ENCODE peak calls at places on chromosomes 6 and 20, in four cellular contexts. L, F, Q and S are unnamed samples.

GRCh38 chr6:132399376-132400074 is 1.8 kb downstream of the MOXD1 start:
- DNase-seq in L (no peak), F (no peak), Q (no peak), S (peak)

GRCh38 chr6:27119329-27119728 is 128.2 kb upstream of the PRSS16 start:
- DNase-seq in L (no peak), F (no peak), Q (no peak), S (no peak)

GRCh38 chr6:110518281-110518623 is 41.8 kb upstream of the SLC22A16 start:
- DNase-seq in L (peak), F (no peak), Q (no peak), S (peak)

GRCh38 chr6:143236151-143236788 is 175.6 kb downstream of the AIG1 start:
- DNase-seq in L (no peak), F (peak), Q (no peak), S (no peak)

GRCh38 chr6:29462022-29462421 is 5.1 kb downstream of the OR2H1 start:
- DNase-seq in L (no peak), F (no peak), Q (no peak), S (no peak)

GRCh38 chr6:169250660-169251059 is 3.0 kb downstream of the THBS2 start:
- DNase-seq in L (no peak), F (no peak), Q (no peak), S (peak)

GRCh38 chr6:42616716-42617115 is 52.9 kb downstream of the UBR2 start:
- DNase-seq in L (no peak), F (no peak), Q (no peak), S (peak)

GRCh38 chr20:18254615-18255014 is 33.7 kb upstream of the ZNF133 start:
- DNase-seq in L (no peak), F (no peak), Q (no peak), S (no peak)

GRCh38 chr6:9744119-9744518 is 670.8 kb downstream of the TFAP2A start:
- DNase-seq in L (no peak), F (no peak), Q (no peak), S (no peak)

GRCh38 chr20:57389695-57390603 is 1.2 kb upstream of the RBM38 start:
- DNase-seq in L (no peak), F (no peak), Q (peak), S (no peak)

GRCh38 chr20:47704746-47705496 is 80.4 kb downstream of the SULF2 start:
- DNase-seq in L (no peak), F (no peak), Q (no peak), S (peak)